ENCODE peak calls at places on chromosomes 13 and 19, in four cellular contexts. J is A549, V is WTC11, S is K562. Q is an unnamed sample.

GRCh38 chr19:17282488-17283256 is 971 bp downstream of the ANKLE1 start:
- DNase-seq in J (peak; percentile 64), S (peak; percentile 88), V (peak; percentile 92), Q (peak; percentile 69)

GRCh38 chr19:21691656-21692055 is 75.7 kb downstream of the ZNF100 start:
- DNase-seq in S (no peak), J (no peak), V (no peak), Q (no peak)

GRCh38 chr19:39253374-39254149 is 4.9 kb upstream of the IFNL4 start:
- DNase-seq in V (no peak), S (no peak), J (no peak), Q (no peak)

GRCh38 chr19:17762505-17763229 is 11.4 kb downstream of the FCHO1 start:
- DNase-seq in J (peak; percentile 38), V (peak; percentile 91), S (peak; percentile 87), Q (peak; percentile 59)

GRCh38 chr19:40530091-40530901 is 46.4 kb upstream of the SHKBP1 start:
- DNase-seq in J (peak; percentile 77), S (peak; percentile 97), V (peak; percentile 81), Q (no peak)

GRCh38 chr13:80399340-80400163 is 58.6 kb upstream of the SPRY2 start:
- DNase-seq in V (no peak), S (no peak), J (no peak), Q (no peak)

GRCh38 chr19:42249769-42250168 is 5.2 kb downstream of the ERF start:
- DNase-seq in V (no peak), S (no peak), J (no peak), Q (no peak)

GRCh38 chr13:66803759-66804456 is 426.2 kb downstream of the PCDH9 start:
- DNase-seq in J (no peak), V (no peak), S (no peak), Q (no peak)

GRCh38 chr13:113883314-113883811 is 19.5 kb upstream of the GAS6 start:
- DNase-seq in S (peak; percentile 43), V (no peak), J (no peak), Q (no peak)

GRCh38 chr13:80237646-80238045 is 103.3 kb downstream of the SPRY2 start:
- DNase-seq in S (no peak), V (no peak), J (no peak), Q (no peak)

GRCh38 chr19:42293539-42293938 is 8.4 kb upstream of the PRR19 start:
- DNase-seq in J (no peak), V (peak; percentile 59), S (no peak), Q (no peak)

GRCh38 chr19:10966809-10967208 is 6.0 kb downstream of the SMARCA4 start:
- DNase-seq in S (no peak), V (no peak), J (no peak), Q (no peak)

GRCh38 chr13:21675095-21676007 is 4.5 kb downstream of the FGF9 start:
- DNase-seq in J (no peak), V (peak; percentile 57), S (no peak), Q (no peak)

GRCh38 chr19:33235269-33235995 is 9.8 kb upstream of the SLC7A10 start:
- DNase-seq in S (peak; percentile 84), V (peak; percentile 96), J (peak; percentile 98), Q (peak; percentile 78)

GRCh38 chr19:17779281-17779930 is 15.5 kb upstream of the B3GNT3 start:
- DNase-seq in J (peak; percentile 52), V (peak; percentile 69), S (peak; percentile 85), Q (no peak)

DNA sequence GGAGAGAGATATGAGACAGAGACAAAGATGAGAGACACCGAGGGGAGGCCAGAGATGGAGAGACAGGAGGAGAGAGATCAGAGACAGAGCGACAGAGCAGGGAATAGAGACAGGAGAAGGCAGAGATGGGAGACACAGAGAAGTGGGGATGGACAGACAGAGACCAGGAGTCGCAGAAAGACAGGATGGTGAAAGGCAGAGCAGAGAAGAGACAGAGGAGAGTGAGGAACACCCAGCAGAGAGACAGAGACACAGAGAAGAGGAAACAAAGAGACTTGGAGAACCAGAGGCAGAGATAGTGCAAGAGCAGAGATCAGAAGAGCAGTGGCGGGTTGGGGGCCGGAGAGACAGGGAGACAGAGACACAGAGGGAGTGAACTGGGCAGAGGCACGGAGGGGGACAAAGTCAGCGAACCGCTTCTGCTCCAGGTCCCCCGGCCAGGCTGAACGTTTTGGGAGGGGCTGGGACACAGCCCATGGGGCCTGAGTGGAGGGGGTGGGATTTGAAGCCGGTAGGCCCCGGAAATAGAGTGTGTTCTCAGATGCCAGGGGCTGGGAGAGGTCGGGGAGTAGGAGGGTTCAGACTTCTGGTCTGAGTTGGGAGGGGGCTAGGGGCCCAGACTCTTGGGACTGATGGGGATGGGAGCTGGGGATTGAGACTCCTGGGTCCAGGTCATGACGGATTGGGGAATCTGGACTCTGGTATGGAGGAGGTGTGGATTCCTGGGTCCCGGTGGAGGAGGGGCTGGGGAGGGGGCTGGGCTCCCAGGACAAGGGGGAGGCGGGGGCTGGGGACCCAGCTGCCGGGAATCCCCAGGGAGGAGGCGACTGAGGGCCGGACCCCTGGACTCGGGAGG is 654 bp downstream of the ZNF579 start:
- DNase-seq in V (peak; percentile 33), J (no peak), S (peak; percentile 53), Q (peak; percentile 16)
- TF ChIP-seq HMGXB4 in V (no peak), J (no peak), S (no peak), Q (no peak)

GRCh38 chr19:48501961-48502719 is 9.5 kb downstream of the LMTK3 start:
- DNase-seq in S (peak; percentile 95), J (peak; percentile 88), V (peak; percentile 100), Q (peak; percentile 86)
- TF ChIP-seq HMGXB4 in S (no peak), J (no peak), V (no peak), Q (no peak)

DNA sequence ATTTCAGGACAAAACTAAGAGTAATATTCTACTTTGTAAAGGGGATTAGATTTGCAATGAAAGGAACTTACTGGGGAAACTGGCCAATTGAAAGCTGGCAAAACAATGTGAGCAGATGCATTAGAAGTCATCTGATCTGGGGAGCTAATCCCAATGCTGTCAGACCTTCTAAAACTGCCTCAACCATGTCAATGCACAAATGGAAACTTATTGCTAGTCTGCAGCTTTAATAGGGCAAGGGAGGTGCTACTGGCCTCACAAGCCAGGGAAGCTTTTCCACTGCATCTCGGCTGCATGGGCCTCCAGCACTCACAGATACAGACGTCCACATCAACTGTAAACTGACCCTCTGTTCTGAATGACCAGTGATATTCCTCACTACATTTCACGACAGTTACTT is 154.2 kb downstream of the LHFPL6 start:
- DNase-seq in S (no peak), V (no peak), J (no peak), Q (no peak)
- TF ChIP-seq HMGXB4 in S (no peak), V (no peak), J (no peak), Q (no peak)

DNA sequence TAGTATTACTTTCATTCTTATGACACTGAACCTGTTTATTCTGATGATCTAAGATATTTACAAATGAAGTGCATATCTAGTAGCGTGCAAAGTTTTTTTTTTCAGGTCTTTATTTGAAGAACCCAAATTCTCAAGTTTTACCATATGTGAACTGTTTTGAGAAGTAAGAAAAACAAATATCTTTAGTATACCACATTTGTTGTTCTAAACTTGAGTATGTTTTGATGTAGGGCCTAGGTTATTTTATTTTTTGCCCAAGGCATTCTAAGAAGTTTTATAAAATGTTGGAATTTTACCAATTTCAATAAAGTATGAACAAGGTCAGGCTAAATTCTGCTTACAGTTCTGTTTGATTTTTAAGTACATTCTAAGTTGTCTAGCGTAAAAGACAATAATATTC is 213.5 kb downstream of the PCCA start:
- DNase-seq in V (no peak), S (no peak), J (no peak), Q (no peak)
- TF ChIP-seq HMGXB4 in V (no peak), S (no peak), J (no peak), Q (no peak)

DNA sequence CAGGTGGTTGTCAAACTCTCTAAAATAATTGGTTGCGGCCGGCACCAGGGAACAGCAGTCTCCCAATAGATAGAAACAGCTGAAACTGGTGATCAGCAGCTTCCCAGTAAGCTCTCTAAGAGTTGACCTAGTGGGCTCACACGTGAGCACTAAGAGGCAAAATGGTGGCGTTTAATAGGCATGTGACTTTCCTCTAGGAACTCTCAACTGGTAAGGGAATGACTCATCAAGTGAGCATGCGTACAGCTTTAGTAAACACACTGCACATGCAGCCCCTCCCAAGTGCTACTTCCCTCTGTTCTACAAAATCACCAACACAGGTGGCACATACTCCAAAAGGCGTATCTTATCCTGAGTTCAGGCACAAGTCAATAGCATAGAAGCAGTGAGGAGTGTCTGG is 41.7 kb downstream of the TNFSF11 start:
- DNase-seq in S (no peak), V (no peak), J (no peak), Q (no peak)
- TF ChIP-seq HMGXB4 in S (no peak), V (no peak), J (no peak), Q (no peak)